ENCODE peak calls at places on chromosome 2, in six cellular contexts. F is RWPE1, Z is caudate nucleus, P is breast epithelium, B is GM13977, R is G401. E is an unnamed sample.

GRCh38 chr2:40758778-40759177 is 306.9 kb upstream of the SLC8A1 start:
- DNase-seq in F (no peak), Z (no peak), P (no peak), B (no peak), R (no peak), E (no peak)

GRCh38 chr2:39537150-39537549 is 100.1 kb upstream of the MAP4K3 start:
- DNase-seq in F (no peak), Z (no peak), P (no peak), B (no peak), R (no peak), E (no peak)

GRCh38 chr2:168404764-168405163 is 51.3 kb upstream of the CERS6 start:
- DNase-seq in F (no peak), Z (no peak), P (no peak), B (no peak), R (no peak), E (no peak)

GRCh38 chr2:206915136-206915535 is 24.2 kb upstream of the CPO start:
- DNase-seq in F (peak), Z (no peak), P (no peak), B (peak), R (no peak), E (no peak)

GRCh38 chr2:119229716-119230115 is 6.1 kb downstream of the STEAP3 start:
- DNase-seq in F (no peak), Z (no peak), P (no peak), B (no peak), R (no peak), E (no peak)

GRCh38 chr2:169393068-169393590 is 30.8 kb upstream of the LRP2 start:
- DNase-seq in F (peak), Z (no peak), P (peak), B (peak), R (no peak), E (no peak)

GRCh38 chr2:159515482-159515881 is 100.9 kb downstream of the BAZ2B start:
- DNase-seq in F (no peak), Z (no peak), P (no peak), B (no peak), R (peak), E (no peak)

GRCh38 chr2:85811173-85811849 is 57.5 kb downstream of the ATOH8 start:
- DNase-seq in F (no peak), Z (no peak), P (no peak), B (no peak), R (no peak), E (peak)

GRCh38 chr2:46644690-46645385 is 165.5 kb downstream of the TMEM247 start:
- DNase-seq in F (no peak), Z (no peak), P (no peak), B (no peak), R (no peak), E (no peak)

GRCh38 chr2:7736646-7737305 is 819.6 kb downstream of the RNF144A start:
- DNase-seq in F (no peak), Z (no peak), P (no peak), B (no peak), R (no peak), E (no peak)

GRCh38 chr2:113173563-113174368 is at the start of gene PSD4:
- DNase-seq in F (no peak), Z (no peak), P (peak), B (peak), R (no peak), E (peak)

GRCh38 chr2:118834901-118835738 is 12.3 kb downstream of the EN1 start:
- DNase-seq in F (no peak), Z (no peak), P (no peak), B (peak), R (no peak), E (no peak)

GRCh38 chr2:134371041-134371440 is 117.2 kb downstream of the MGAT5 start:
- DNase-seq in F (no peak), Z (no peak), P (no peak), B (no peak), R (no peak), E (no peak)

GRCh38 chr2:65071499-65072180 is 15.4 kb downstream of the CEP68 start:
- DNase-seq in F (no peak), Z (no peak), P (no peak), B (no peak), R (peak), E (no peak)

GRCh38 chr2:147365577-147365976 is 479.3 kb upstream of the ACVR2A start:
- DNase-seq in F (no peak), Z (no peak), P (no peak), B (no peak), R (no peak), E (no peak)

GRCh38 chr2:224570328-224570993 is 14.7 kb downstream of the CUL3 start:
- DNase-seq in F (no peak), Z (no peak), P (no peak), B (no peak), R (peak), E (no peak)

GRCh38 chr2:86543335-86543734 is 19.9 kb downstream of the CHMP3 start:
- DNase-seq in F (no peak), Z (no peak), P (no peak), B (no peak), R (no peak), E (no peak)

GRCh38 chr2:27217173-27218121 is at the start of gene CAD:
- DNase-seq in F (peak), Z (peak), P (peak), B (peak), R (peak), E (peak)

GRCh38 chr2:16406929-16407328 is 258.7 kb downstream of the CYRIA start:
- DNase-seq in F (no peak), Z (no peak), P (no peak), B (no peak), R (no peak), E (no peak)

GRCh38 chr2:132448771-132449170 is 32.2 kb downstream of the GPR39 start:
- DNase-seq in F (peak), Z (no peak), P (no peak), B (no peak), R (no peak), E (no peak)

GRCh38 chr2:124027182-124027581 is 2.1 kb downstream of the CNTNAP5 start:
- DNase-seq in F (peak), Z (no peak), P (no peak), B (peak), R (peak), E (no peak)

GRCh38 chr2:23583467-23583866 is 198.5 kb downstream of the KLHL29 start:
- DNase-seq in F (no peak), Z (no peak), P (no peak), B (no peak), R (no peak), E (no peak)

GRCh38 chr2:38174646-38175096 is 98.7 kb upstream of the CYP1B1 start:
- DNase-seq in F (peak), Z (no peak), P (peak), B (no peak), R (no peak), E (no peak)

E was measured in left lung.